ENCODE peak calls at places on chromosomes 12 and 14, in five cellular contexts. R, K, Q, S and I are unnamed samples.
A peak's percentile ranks its signal among the peaks of the same experiment; 100 is the strongest.

GRCh38 chr12:102061556-102062418 is at the start of gene WASHC3:
- DNase-seq in R (peak; percentile 89), K (peak; percentile 95), Q (peak; percentile 73), S (peak; percentile 97), I (peak; percentile 93)

GRCh38 chr12:109287181-109287580 is 21.9 kb downstream of the FOXN4 start:
- DNase-seq in R (no peak), K (no peak), Q (no peak), S (peak; percentile 28), I (no peak)

GRCh38 chr12:104805186-104805585 is 152.9 kb downstream of the SLC41A2 start:
- DNase-seq in R (peak; percentile 70), K (no peak), Q (peak; percentile 20), S (no peak), I (no peak)

GRCh38 chr12:69966839-69967238 is 141.8 kb downstream of the MYRFL start:
- DNase-seq in R (peak; percentile 83), K (no peak), Q (no peak), S (no peak), I (no peak)

GRCh38 chr12:3244219-3244750 is 167.1 kb downstream of the TSPAN9 start:
- DNase-seq in R (no peak), K (no peak), Q (no peak), S (no peak), I (no peak)

GRCh38 chr12:53561590-53561953 is 54.3 kb upstream of the NPFF start:
- DNase-seq in R (peak; percentile 93), K (no peak), Q (peak; percentile 63), S (no peak), I (no peak)

GRCh38 chr12:103169-103981 is 36.8 kb downstream of the IQSEC3 start:
- DNase-seq in R (no peak), K (no peak), Q (no peak), S (no peak), I (no peak)

GRCh38 chr12:4288296-4289019 is 14.9 kb downstream of the CCND2 start:
- DNase-seq in R (no peak), K (no peak), Q (no peak), S (no peak), I (no peak)

GRCh38 chr12:25458047-25458552 is 95.0 kb downstream of the LMNTD1 start:
- DNase-seq in R (peak; percentile 98), K (no peak), Q (peak; percentile 85), S (no peak), I (peak; percentile 80)

GRCh38 chr12:109947511-109947910 is 47.4 kb downstream of the TCHP start:
- DNase-seq in R (peak; percentile 75), K (no peak), Q (no peak), S (no peak), I (no peak)

GRCh38 chr14:95132732-95133131 is 24.6 kb downstream of the DICER1 start:
- DNase-seq in R (no peak), K (no peak), Q (no peak), S (no peak), I (no peak)

GRCh38 chr12:6224550-6224949 is 24.4 kb downstream of the CD9 start:
- DNase-seq in R (peak; percentile 54), K (peak; percentile 59), Q (no peak), S (peak; percentile 76), I (peak; percentile 83)

GRCh38 chr14:55094630-55095157 is 34.4 kb upstream of the LGALS3 start:
- DNase-seq in R (peak; percentile 83), K (no peak), Q (peak; percentile 23), S (no peak), I (peak; percentile 87)

GRCh38 chr12:65532744-65533143 is 254.3 kb downstream of the MSRB3 start:
- DNase-seq in R (peak; percentile 85), K (no peak), Q (no peak), S (no peak), I (peak; percentile 90)

GRCh38 chr14:46108228-46108627 is 543.4 kb downstream of the RPL10L start:
- DNase-seq in R (no peak), K (no peak), Q (no peak), S (no peak), I (no peak)

GRCh38 chr12:18658829-18659228 is 79.0 kb downstream of the PLCZ1 start:
- DNase-seq in R (peak; percentile 8), K (no peak), Q (no peak), S (no peak), I (no peak)

GRCh38 chr14:21039585-21040369 is 2.4 kb upstream of the RNASE7 start:
- DNase-seq in R (peak; percentile 73), K (no peak), Q (peak; percentile 26), S (peak; percentile 70), I (no peak)

GRCh38 chr14:29927596-29928341 is at the start of gene PRKD1:
- DNase-seq in R (peak; percentile 63), K (peak; percentile 52), Q (no peak), S (peak; percentile 74), I (peak; percentile 28)

GRCh38 chr14:22567437-22567836 is 21.6 kb downstream of the DAD1 start:
- DNase-seq in R (no peak), K (no peak), Q (no peak), S (no peak), I (no peak)

GRCh38 chr12:121970901-121971300 is 50.8 kb upstream of the BCL7A start:
- DNase-seq in R (no peak), K (no peak), Q (no peak), S (peak; percentile 59), I (no peak)

GRCh38 chr14:94581127-94581999 is at the start of gene SERPINA5:
- DNase-seq in R (peak; percentile 55), K (no peak), Q (no peak), S (peak; percentile 84), I (peak; percentile 56)

GRCh38 chr14:73888971-73889370 is 2.3 kb downstream of the ZNF410 start:
- DNase-seq in R (peak; percentile 39), K (no peak), Q (no peak), S (no peak), I (no peak)

GRCh38 chr14:63155511-63156189 is 48.6 kb upstream of the RHOJ start:
- DNase-seq in R (no peak), K (no peak), Q (no peak), S (no peak), I (no peak)

GRCh38 chr14:92780444-92780843 is 13.7 kb upstream of the GOLGA5 start:
- DNase-seq in R (peak; percentile 84), K (no peak), Q (no peak), S (no peak), I (no peak)

GRCh38 chr12:27331927-27332324 is 710 bp upstream of the BMAL2 start:
- DNase-seq in R (peak; percentile 31), K (no peak), Q (no peak), S (no peak), I (peak; percentile 34)

GRCh38 chr14:101518611-101519048 is 42.7 kb upstream of the DIO3 start:
- DNase-seq in R (no peak), K (no peak), Q (no peak), S (peak; percentile 86), I (no peak)

GRCh38 chr12:76031414-76032042 is at the start of gene PHLDA1:
- DNase-seq in R (peak; percentile 97), K (peak; percentile 90), Q (peak; percentile 97), S (peak; percentile 96), I (peak; percentile 98)

GRCh38 chr12:10406725-10407124 is 2.8 kb downstream of the KLRC4 start:
- DNase-seq in R (no peak), K (no peak), Q (no peak), S (no peak), I (no peak)

GRCh38 chr14:105861985-105862465 is 335.6 kb downstream of the TMEM121 start:
- DNase-seq in R (no peak), K (no peak), Q (no peak), S (no peak), I (no peak)

GRCh38 chr14:58899317-58899713 is 261.6 kb downstream of the DACT1 start:
- DNase-seq in R (peak; percentile 85), K (no peak), Q (peak; percentile 50), S (no peak), I (no peak)

GRCh38 chr12:12432373-12432772 is 75.5 kb downstream of the BORCS5 start:
- DNase-seq in R (peak; percentile 87), K (no peak), Q (peak; percentile 94), S (no peak), I (no peak)

GRCh38 chr14:99177876-99178630 is 93.9 kb downstream of the BCL11B start:
- DNase-seq in R (no peak), K (no peak), Q (no peak), S (no peak), I (peak; percentile 22)

GRCh38 chr14:22523283-22523682 is 65.7 kb downstream of the DAD1 start:
- DNase-seq in R (no peak), K (no peak), Q (no peak), S (no peak), I (no peak)

GRCh38 chr14:91094772-91095171 is 19.1 kb upstream of the DGLUCY start:
- DNase-seq in R (no peak), K (no peak), Q (no peak), S (peak; percentile 78), I (no peak)

GRCh38 chr12:116558280-116559079 is 701 bp upstream of the MAP1LC3B2 start:
- DNase-seq in R (no peak), K (no peak), Q (no peak), S (no peak), I (no peak)
- H3K4me3 ChIP-seq in R (no peak overlapping the region), K (peak overlapping the region; percentile 7), Q (no peak overlapping the region), S (no peak overlapping the region), I (no peak overlapping the region)

GRCh38 chr12:106141003-106141402 is 2.2 kb upstream of the NUAK1 start:
- DNase-seq in R (no peak), K (no peak), Q (no peak), S (no peak), I (no peak)
- H3K4me3 ChIP-seq in R (no peak overlapping the region), K (no peak overlapping the region), Q (no peak overlapping the region), S (peak overlapping the region; percentile 91), I (peak overlapping the region; percentile 95)

GRCh38 chr12:106135781-106136180 is 3.0 kb downstream of the NUAK1 start:
- DNase-seq in R (no peak), K (no peak), Q (no peak), S (no peak), I (no peak)
- H3K4me3 ChIP-seq in R (no peak overlapping the region), K (peak overlapping the region; percentile 2), Q (peak overlapping the region; percentile 34), S (peak overlapping the region; percentile 91), I (peak overlapping the region; percentile 95)

GRCh38 chr12:125113800-125114199 is 48.6 kb downstream of the AACS start:
- DNase-seq in R (no peak), K (no peak), Q (no peak), S (no peak), I (no peak)
- H3K4me3 ChIP-seq in R (no peak overlapping the region), K (no peak overlapping the region), Q (no peak overlapping the region), S (no peak overlapping the region), I (no peak overlapping the region)

GRCh38 chr14:74973905-74974363 is 18.5 kb upstream of the PGF start:
- DNase-seq in R (no peak), K (no peak), Q (no peak), S (no peak), I (no peak)
- H3K4me3 ChIP-seq in R (no peak overlapping the region), K (no peak overlapping the region), Q (no peak overlapping the region), S (no peak overlapping the region), I (no peak overlapping the region)

GRCh38 chr12:46367351-46368029 is 5.1 kb downstream of the SLC38A2 start:
- DNase-seq in R (no peak), K (no peak), Q (no peak), S (no peak), I (no peak)

GRCh38 chr12:46369474-46370379 is 2.8 kb downstream of the SLC38A2 start:
- DNase-seq in R (no peak), K (no peak), Q (no peak), S (no peak), I (no peak)

GRCh38 chr12:46368138-46368537 is 4.4 kb downstream of the SLC38A2 start:
- DNase-seq in R (no peak), K (no peak), Q (no peak), S (no peak), I (no peak)

GRCh38 chr12:46369095-46369473 is 3.5 kb downstream of the SLC38A2 start:
- DNase-seq in R (no peak), K (no peak), Q (no peak), S (no peak), I (no peak)

GRCh38 chr12:46368684-46369083 is 3.9 kb downstream of the SLC38A2 start:
- DNase-seq in R (no peak), K (no peak), Q (no peak), S (no peak), I (no peak)
- H3K4me3 ChIP-seq in R (peak overlapping the region; percentile 98), K (no peak overlapping the region), Q (peak overlapping the region; percentile 95), S (peak overlapping the region; percentile 94), I (no peak overlapping the region)